ENCODE peak calls at places on chromosomes 7 and 10, in five cellular contexts. R is brain microvascular endothelial cell, A is stomach, Q is BJ, S is upper lobe of right lung. B is an unnamed sample. For H3K27me3, the result is how much of the 10 kb centered on the place peaks cover.

GRCh38 chr10:99443483-99443882 is 13.1 kb upstream of the GOT1 start:
- DNase-seq in R (no peak), A (no peak), Q (no peak), S (no peak), B (no peak)

GRCh38 chr7:99489235-99489634 is 10.8 kb downstream of the ZNF394 start:
- DNase-seq in R (no peak), A (no peak), Q (no peak), S (no peak), B (no peak)

GRCh38 chr7:31134246-31135188 is 82.4 kb downstream of the ADCYAP1R1 start:
- DNase-seq in R (peak), A (peak), Q (peak), S (peak), B (peak)

GRCh38 chr7:135385209-135385608 is 124.7 kb downstream of the CNOT4 start:
- DNase-seq in R (peak), A (no peak), Q (no peak), S (no peak), B (no peak)

GRCh38 chr7:106986450-106986977 is 58.0 kb upstream of the PRKAR2B start:
- DNase-seq in R (no peak), A (no peak), Q (no peak), S (no peak), B (no peak)

GRCh38 chr7:29480456-29480855 is 83.2 kb upstream of the PRR15 start:
- DNase-seq in R (no peak), A (peak), Q (no peak), S (no peak), B (no peak)

GRCh38 chr7:5396542-5396941 is 27.1 kb downstream of the TNRC18 start:
- DNase-seq in R (no peak), A (peak), Q (no peak), S (peak), B (peak)

GRCh38 chr10:59281861-59282260 is 80.5 kb downstream of the FAM13C start:
- DNase-seq in R (no peak), A (no peak), Q (no peak), S (no peak), B (no peak)

GRCh38 chr7:52140848-52141247 is 824.2 kb upstream of the COBL start:
- DNase-seq in R (no peak), A (no peak), Q (no peak), S (no peak), B (no peak)

GRCh38 chr7:40839881-40840280 is 705.1 kb downstream of the SUGCT start:
- DNase-seq in R (peak), A (no peak), Q (no peak), S (no peak), B (no peak)

GRCh38 chr7:49228447-49228846 is 304.1 kb downstream of the CDC14C start:
- DNase-seq in R (no peak), A (no peak), Q (no peak), S (no peak), B (no peak)

GRCh38 chr10:76621886-76622620 is 1015.6 kb downstream of the KCNMA1 start:
- DNase-seq in R (no peak), A (no peak), Q (no peak), S (no peak), B (no peak)

GRCh38 chr7:23468721-23469149 is 1.6 kb downstream of the IGF2BP3 start:
- DNase-seq in R (no peak), A (no peak), Q (no peak), S (no peak), B (no peak)
- H3K4me3 ChIP-seq in R (peak), A (peak), Q (peak), S (peak), B (peak)

DNA sequence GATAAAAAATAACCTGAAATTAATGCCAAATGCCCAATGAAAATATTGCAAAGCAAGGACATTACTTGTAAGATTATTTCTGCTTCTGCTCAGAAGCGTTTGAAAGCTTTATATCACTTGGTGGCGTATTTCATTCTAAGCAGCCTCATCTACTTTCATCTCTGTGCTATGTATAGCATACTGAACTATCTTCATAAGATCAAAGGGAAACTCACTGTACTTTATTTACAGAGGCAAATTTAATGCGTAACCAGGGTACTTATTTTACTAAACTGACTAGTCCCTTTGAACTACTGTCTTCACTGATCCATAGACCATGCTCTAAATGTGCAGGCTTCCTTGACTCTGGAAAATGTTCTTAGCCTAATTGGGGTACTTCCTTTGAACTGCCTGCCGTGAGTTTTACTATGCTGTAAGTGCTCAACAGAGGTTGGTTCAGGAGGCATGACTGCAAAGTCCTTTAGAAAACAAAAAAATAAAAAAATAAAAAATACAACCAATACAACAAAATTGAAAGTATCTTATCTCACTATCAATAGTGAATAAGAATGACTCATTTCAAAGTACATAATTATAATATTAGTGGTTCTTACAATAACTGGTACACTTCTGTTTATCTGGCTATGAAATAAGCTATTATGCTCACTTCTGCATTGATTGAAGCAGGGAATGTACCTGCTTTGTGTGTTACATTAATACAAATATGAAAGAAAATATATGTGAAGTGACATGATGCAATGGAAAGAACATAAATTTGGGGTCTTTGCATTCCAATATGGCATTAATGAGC is 41.0 kb upstream of the TSPAN12 start:
- DNase-seq in R (no peak), A (no peak), Q (no peak), S (no peak), B (peak)
- TF ChIP-seq CTCF in R (no peak), A (no peak), Q (no peak), S (no peak), B (peak)

GRCh38 chr7:142560166-142560565 is 189.1 kb upstream of the PRSS1 start:
- DNase-seq in R (no peak), A (no peak), Q (no peak), S (no peak), B (no peak)
- H3K27me3 ChIP-seq in R (under half), A (under half), Q (under half), S (under half), B (under half)

GRCh38 chr7:132861940-132862554 is 219.8 kb downstream of the CHCHD3 start:
- DNase-seq in R (peak), A (no peak), Q (no peak), S (no peak), B (no peak)

GRCh38 chr7:132866551-132866950 is 215.3 kb downstream of the CHCHD3 start:
- DNase-seq in R (no peak), A (no peak), Q (no peak), S (no peak), B (no peak)

GRCh38 chr7:132865366-132865765 is 216.5 kb downstream of the CHCHD3 start:
- DNase-seq in R (no peak), A (no peak), Q (no peak), S (no peak), B (no peak)

GRCh38 chr7:132869166-132869861 is 212.6 kb downstream of the CHCHD3 start:
- DNase-seq in R (no peak), A (no peak), Q (peak), S (no peak), B (peak)

DNA sequence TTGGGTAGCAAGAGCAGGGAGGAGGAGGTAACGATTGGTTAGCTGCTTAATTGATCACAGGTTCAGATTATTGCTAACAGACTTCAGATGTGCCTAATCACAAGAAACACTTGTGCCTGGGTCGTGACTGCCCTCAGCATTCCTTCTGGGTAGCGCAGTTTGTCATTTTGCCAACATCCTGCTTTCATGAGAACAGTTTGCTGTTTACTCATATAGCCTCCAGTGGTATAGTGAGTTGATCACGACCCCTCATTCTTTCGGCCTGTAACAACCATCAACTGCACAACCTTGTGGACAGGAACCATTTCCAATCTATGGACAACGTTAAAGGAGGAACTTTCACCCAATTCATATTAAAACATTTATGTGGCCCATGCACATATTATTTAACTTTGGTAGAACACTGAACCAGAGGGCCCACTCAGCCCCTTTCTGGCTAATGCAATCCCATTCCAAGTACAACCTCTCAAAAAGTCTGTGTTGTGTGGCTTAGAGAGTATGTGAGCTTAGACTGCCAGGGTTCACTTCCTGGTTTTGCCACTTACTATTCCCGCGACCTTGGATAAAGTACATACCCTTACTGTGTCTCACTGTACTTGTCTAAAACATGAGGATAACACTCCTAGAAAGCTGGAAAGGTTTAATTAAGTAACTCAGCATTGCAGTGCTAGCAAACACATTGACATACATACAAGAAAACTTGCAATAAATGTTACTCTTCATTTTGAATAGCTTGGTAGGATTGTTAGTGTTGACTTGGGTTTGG is 215.9 kb downstream of the CHCHD3 start:
- DNase-seq in R (peak), A (no peak), Q (peak), S (no peak), B (no peak)
- H3K4me3 ChIP-seq in R (no peak), A (no peak), Q (no peak), S (no peak), B (no peak)

GRCh38 chr10:11339660-11340059 is 271.8 kb downstream of the USP6NL start:
- DNase-seq in R (no peak), A (no peak), Q (no peak), S (no peak), B (no peak)

GRCh38 chr10:11344081-11344480 is 267.4 kb downstream of the USP6NL start:
- DNase-seq in R (no peak), A (no peak), Q (no peak), S (no peak), B (no peak)

GRCh38 chr10:11341253-11341652 is 270.2 kb downstream of the USP6NL start:
- DNase-seq in R (no peak), A (no peak), Q (no peak), S (no peak), B (no peak)

GRCh38 chr10:11344550-11344949 is 266.9 kb downstream of the USP6NL start:
- DNase-seq in R (no peak), A (no peak), Q (no peak), S (no peak), B (no peak)

DNA sequence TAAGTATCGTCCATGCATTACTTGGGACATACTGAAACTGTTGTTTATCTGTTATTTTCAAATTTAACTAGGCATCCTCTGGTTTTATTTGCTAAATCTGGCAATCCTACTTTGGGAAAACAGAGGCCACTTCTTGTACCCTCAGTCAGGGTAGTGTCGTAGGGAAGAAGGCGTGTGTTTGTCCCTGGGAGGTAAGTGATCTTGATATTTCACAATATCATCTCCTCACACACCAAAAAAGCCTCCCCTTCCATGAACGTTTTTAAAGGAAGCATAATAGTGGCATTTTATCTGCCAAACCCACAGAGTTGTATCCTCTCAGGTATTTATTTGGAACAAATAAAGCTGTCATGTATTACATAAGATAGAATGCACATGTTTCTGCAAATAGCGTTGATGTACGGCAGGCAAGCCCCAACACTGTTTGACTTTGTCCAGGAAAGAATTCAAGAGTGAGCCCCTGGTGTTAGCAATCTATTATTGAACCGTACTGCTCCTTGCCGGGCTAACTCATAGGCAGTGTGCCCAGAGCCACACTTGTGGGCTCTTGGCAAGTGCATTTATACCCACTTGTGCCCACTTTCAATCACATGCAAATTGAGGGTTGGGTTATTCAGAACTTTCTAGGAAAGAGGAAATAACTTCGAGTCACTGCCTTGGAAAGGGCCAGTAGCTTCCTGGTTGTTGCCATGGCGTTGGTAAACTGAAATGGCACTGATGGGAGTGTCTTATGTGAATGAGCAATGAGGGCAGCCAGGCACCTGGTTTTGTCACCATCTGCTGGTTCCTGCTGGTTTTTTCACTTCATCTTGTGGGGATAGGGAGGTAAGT is 266.0 kb downstream of the USP6NL start:
- DNase-seq in R (no peak), A (no peak), Q (no peak), S (peak), B (no peak)
- TF ChIP-seq CTCF in R (no peak), A (no peak), Q (no peak), S (no peak), B (peak)

B was measured in GM06990.